ENCODE peak calls at places on chromosomes 16 and 17, in seven cellular contexts. One of them, this sample, is unnamed.

GRCh38 chr17:43360376-43360738 is 38.4 kb upstream of the ARL4D start:
- DNase-seq in ACHN: no peak
- DNase-seq in skeletal muscle cell: peak
- DNase-seq in fibroblast of pulmonary artery: peak
- DNase-seq in Right ventricle myocardium superior: no peak
- DNase-seq in stimulated activated CD4-positive, alpha-beta T cell treated with anti-CD3 and anti-CD28 coated beads, Interleukin-4, amount 100 ng/mL, for 48 hours: peak
- DNase-seq in astrocyte of the spinal cord: peak
- DNase-seq in this sample: no peak

GRCh38 chr16:74623214-74623842 is 16.4 kb upstream of the GLG1 start:
- DNase-seq in ACHN: peak
- DNase-seq in skeletal muscle cell: no peak
- DNase-seq in fibroblast of pulmonary artery: peak
- DNase-seq in Right ventricle myocardium superior: no peak
- DNase-seq in stimulated activated CD4-positive, alpha-beta T cell treated with anti-CD3 and anti-CD28 coated beads, Interleukin-4, amount 100 ng/mL, for 48 hours: no peak
- DNase-seq in astrocyte of the spinal cord: peak
- DNase-seq in this sample: peak

GRCh38 chr16:10949424-10949970 is 5.1 kb downstream of the CLEC16A start:
- DNase-seq in ACHN: peak
- DNase-seq in skeletal muscle cell: no peak
- DNase-seq in fibroblast of pulmonary artery: peak
- DNase-seq in Right ventricle myocardium superior: no peak
- DNase-seq in stimulated activated CD4-positive, alpha-beta T cell treated with anti-CD3 and anti-CD28 coated beads, Interleukin-4, amount 100 ng/mL, for 48 hours: peak
- DNase-seq in astrocyte of the spinal cord: peak
- DNase-seq in this sample: no peak

GRCh38 chr16:73840710-73841109 is 455.9 kb upstream of the PSMD7 start:
- DNase-seq in ACHN: no peak
- DNase-seq in skeletal muscle cell: no peak
- DNase-seq in fibroblast of pulmonary artery: no peak
- DNase-seq in Right ventricle myocardium superior: no peak
- DNase-seq in stimulated activated CD4-positive, alpha-beta T cell treated with anti-CD3 and anti-CD28 coated beads, Interleukin-4, amount 100 ng/mL, for 48 hours: no peak
- DNase-seq in astrocyte of the spinal cord: no peak
- DNase-seq in this sample: no peak

GRCh38 chr16:22847690-22848089 is 33.7 kb downstream of the HS3ST2 start:
- DNase-seq in ACHN: no peak
- DNase-seq in skeletal muscle cell: no peak
- DNase-seq in fibroblast of pulmonary artery: no peak
- DNase-seq in Right ventricle myocardium superior: no peak
- DNase-seq in stimulated activated CD4-positive, alpha-beta T cell treated with anti-CD3 and anti-CD28 coated beads, Interleukin-4, amount 100 ng/mL, for 48 hours: no peak
- DNase-seq in astrocyte of the spinal cord: no peak
- DNase-seq in this sample: no peak

GRCh38 chr16:7268182-7268581 is 64.5 kb upstream of the RBFOX1 start:
- DNase-seq in ACHN: peak
- DNase-seq in skeletal muscle cell: no peak
- DNase-seq in fibroblast of pulmonary artery: no peak
- DNase-seq in Right ventricle myocardium superior: no peak
- DNase-seq in stimulated activated CD4-positive, alpha-beta T cell treated with anti-CD3 and anti-CD28 coated beads, Interleukin-4, amount 100 ng/mL, for 48 hours: no peak
- DNase-seq in astrocyte of the spinal cord: no peak
- DNase-seq in this sample: peak

GRCh38 chr16:49463529-49463928 is 89.9 kb downstream of the C16orf78 start:
- DNase-seq in ACHN: no peak
- DNase-seq in skeletal muscle cell: no peak
- DNase-seq in fibroblast of pulmonary artery: no peak
- DNase-seq in Right ventricle myocardium superior: no peak
- DNase-seq in stimulated activated CD4-positive, alpha-beta T cell treated with anti-CD3 and anti-CD28 coated beads, Interleukin-4, amount 100 ng/mL, for 48 hours: peak
- DNase-seq in astrocyte of the spinal cord: no peak
- DNase-seq in this sample: no peak

GRCh38 chr17:35738519-35739133 is 7.2 kb downstream of the RASL10B start:
- DNase-seq in ACHN: no peak
- DNase-seq in skeletal muscle cell: no peak
- DNase-seq in fibroblast of pulmonary artery: no peak
- DNase-seq in Right ventricle myocardium superior: no peak
- DNase-seq in stimulated activated CD4-positive, alpha-beta T cell treated with anti-CD3 and anti-CD28 coated beads, Interleukin-4, amount 100 ng/mL, for 48 hours: no peak
- DNase-seq in astrocyte of the spinal cord: no peak
- DNase-seq in this sample: no peak

GRCh38 chr17:16935241-16935663 is 36.7 kb downstream of the TNFRSF13B start:
- DNase-seq in ACHN: no peak
- DNase-seq in skeletal muscle cell: no peak
- DNase-seq in fibroblast of pulmonary artery: no peak
- DNase-seq in Right ventricle myocardium superior: no peak
- DNase-seq in stimulated activated CD4-positive, alpha-beta T cell treated with anti-CD3 and anti-CD28 coated beads, Interleukin-4, amount 100 ng/mL, for 48 hours: no peak
- DNase-seq in astrocyte of the spinal cord: no peak
- DNase-seq in this sample: no peak

GRCh38 chr16:76277099-76278030 is at the start of gene CNTNAP4:
- DNase-seq in ACHN: no peak
- DNase-seq in skeletal muscle cell: no peak
- DNase-seq in fibroblast of pulmonary artery: no peak
- DNase-seq in Right ventricle myocardium superior: peak
- DNase-seq in stimulated activated CD4-positive, alpha-beta T cell treated with anti-CD3 and anti-CD28 coated beads, Interleukin-4, amount 100 ng/mL, for 48 hours: no peak
- DNase-seq in astrocyte of the spinal cord: no peak
- DNase-seq in this sample: peak

GRCh38 chr16:70302745-70303144 is 3.8 kb downstream of the DDX19B start:
- DNase-seq in ACHN: no peak
- DNase-seq in skeletal muscle cell: no peak
- DNase-seq in fibroblast of pulmonary artery: no peak
- DNase-seq in Right ventricle myocardium superior: no peak
- DNase-seq in stimulated activated CD4-positive, alpha-beta T cell treated with anti-CD3 and anti-CD28 coated beads, Interleukin-4, amount 100 ng/mL, for 48 hours: no peak
- DNase-seq in astrocyte of the spinal cord: no peak
- DNase-seq in this sample: no peak

GRCh38 chr16:59046335-59046734 is 312.2 kb upstream of the GOT2 start:
- DNase-seq in ACHN: no peak
- DNase-seq in skeletal muscle cell: peak
- DNase-seq in fibroblast of pulmonary artery: no peak
- DNase-seq in Right ventricle myocardium superior: no peak
- DNase-seq in stimulated activated CD4-positive, alpha-beta T cell treated with anti-CD3 and anti-CD28 coated beads, Interleukin-4, amount 100 ng/mL, for 48 hours: no peak
- DNase-seq in astrocyte of the spinal cord: peak
- DNase-seq in this sample: no peak

GRCh38 chr17:13074026-13074425 is 56.2 kb upstream of the ELAC2 start:
- DNase-seq in ACHN: no peak
- DNase-seq in skeletal muscle cell: peak
- DNase-seq in fibroblast of pulmonary artery: peak
- DNase-seq in Right ventricle myocardium superior: no peak
- DNase-seq in stimulated activated CD4-positive, alpha-beta T cell treated with anti-CD3 and anti-CD28 coated beads, Interleukin-4, amount 100 ng/mL, for 48 hours: no peak
- DNase-seq in astrocyte of the spinal cord: peak
- DNase-seq in this sample: no peak

GRCh38 chr17:2053380-2054261 is 1.3 kb upstream of the HIC1 start:
- DNase-seq in ACHN: peak
- DNase-seq in skeletal muscle cell: no peak
- DNase-seq in fibroblast of pulmonary artery: peak
- DNase-seq in Right ventricle myocardium superior: peak
- DNase-seq in stimulated activated CD4-positive, alpha-beta T cell treated with anti-CD3 and anti-CD28 coated beads, Interleukin-4, amount 100 ng/mL, for 48 hours: peak
- DNase-seq in astrocyte of the spinal cord: peak
- DNase-seq in this sample: peak

GRCh38 chr16:79093554-79093967 is 507.0 kb downstream of the MAF start:
- DNase-seq in ACHN: no peak
- DNase-seq in skeletal muscle cell: no peak
- DNase-seq in fibroblast of pulmonary artery: no peak
- DNase-seq in Right ventricle myocardium superior: peak
- DNase-seq in stimulated activated CD4-positive, alpha-beta T cell treated with anti-CD3 and anti-CD28 coated beads, Interleukin-4, amount 100 ng/mL, for 48 hours: peak
- DNase-seq in astrocyte of the spinal cord: no peak
- DNase-seq in this sample: no peak

GRCh38 chr16:83701494-83701893 is 106.3 kb upstream of the HSBP1 start:
- DNase-seq in ACHN: peak
- DNase-seq in skeletal muscle cell: no peak
- DNase-seq in fibroblast of pulmonary artery: peak
- DNase-seq in Right ventricle myocardium superior: no peak
- DNase-seq in stimulated activated CD4-positive, alpha-beta T cell treated with anti-CD3 and anti-CD28 coated beads, Interleukin-4, amount 100 ng/mL, for 48 hours: peak
- DNase-seq in astrocyte of the spinal cord: peak
- DNase-seq in this sample: peak

GRCh38 chr17:70343134-70343533 is 173.8 kb downstream of the KCNJ2 start:
- DNase-seq in ACHN: no peak
- DNase-seq in skeletal muscle cell: no peak
- DNase-seq in fibroblast of pulmonary artery: no peak
- DNase-seq in Right ventricle myocardium superior: no peak
- DNase-seq in stimulated activated CD4-positive, alpha-beta T cell treated with anti-CD3 and anti-CD28 coated beads, Interleukin-4, amount 100 ng/mL, for 48 hours: no peak
- DNase-seq in astrocyte of the spinal cord: no peak
- DNase-seq in this sample: no peak

GRCh38 chr17:81212365-81212764 is 10.4 kb downstream of the CEP131 start:
- DNase-seq in ACHN: no peak
- DNase-seq in skeletal muscle cell: no peak
- DNase-seq in fibroblast of pulmonary artery: no peak
- DNase-seq in Right ventricle myocardium superior: no peak
- DNase-seq in stimulated activated CD4-positive, alpha-beta T cell treated with anti-CD3 and anti-CD28 coated beads, Interleukin-4, amount 100 ng/mL, for 48 hours: no peak
- DNase-seq in astrocyte of the spinal cord: no peak
- DNase-seq in this sample: no peak

GRCh38 chr17:50476545-50477315 is 1.9 kb upstream of the RSAD1 start:
- DNase-seq in ACHN: no peak
- DNase-seq in skeletal muscle cell: no peak
- DNase-seq in fibroblast of pulmonary artery: no peak
- DNase-seq in Right ventricle myocardium superior: no peak
- DNase-seq in stimulated activated CD4-positive, alpha-beta T cell treated with anti-CD3 and anti-CD28 coated beads, Interleukin-4, amount 100 ng/mL, for 48 hours: no peak
- DNase-seq in astrocyte of the spinal cord: no peak
- DNase-seq in this sample: no peak

GRCh38 chr16:67862623-67863583 is 9.9 kb upstream of the EDC4 start:
- DNase-seq in ACHN: no peak
- DNase-seq in skeletal muscle cell: no peak
- DNase-seq in fibroblast of pulmonary artery: peak
- DNase-seq in Right ventricle myocardium superior: peak
- DNase-seq in stimulated activated CD4-positive, alpha-beta T cell treated with anti-CD3 and anti-CD28 coated beads, Interleukin-4, amount 100 ng/mL, for 48 hours: no peak
- DNase-seq in astrocyte of the spinal cord: peak
- DNase-seq in this sample: no peak

This sample was measured in retina.